ENCODE peak calls at places on chromosomes 7 and 10, in seven cellular contexts. Y is Panc1, N is heart left ventricle, U is upper lobe of right lung, O is neural crest cell, R is MM.1S, B is osteocyte. I is an unnamed sample.

GRCh38 chr7:105685099-105685609 is 103.9 kb upstream of the EFCAB10 start:
- DNase-seq in Y (no peak), N (no peak), U (no peak), O (no peak), R (no peak), B (no peak), I (no peak)

GRCh38 chr7:43879477-43879876 is 10.2 kb upstream of the MRPS24 start:
- DNase-seq in Y (no peak), N (no peak), U (no peak), O (no peak), R (no peak), B (no peak), I (no peak)

GRCh38 chr10:132496360-132497082 is 41.1 kb upstream of the INPP5A start:
- DNase-seq in Y (no peak), N (no peak), U (no peak), O (no peak), R (no peak), B (no peak), I (no peak)

GRCh38 chr7:154482863-154483262 is 430.7 kb downstream of the DPP6 start:
- DNase-seq in Y (no peak), N (no peak), U (no peak), O (no peak), R (no peak), B (no peak), I (no peak)

GRCh38 chr7:4945949-4946348 is 13.0 kb downstream of the MMD2 start:
- DNase-seq in Y (no peak), N (no peak), U (no peak), O (no peak), R (no peak), B (no peak), I (no peak)

GRCh38 chr7:127347567-127348246 is 44.8 kb downstream of the ZNF800 start:
- DNase-seq in Y (peak), N (peak), U (peak), O (peak), R (peak), B (peak), I (peak)

GRCh38 chr10:70694410-70695179 is 22.3 kb downstream of the ADAMTS14 start:
- DNase-seq in Y (no peak), N (no peak), U (no peak), O (no peak), R (no peak), B (no peak), I (no peak)

GRCh38 chr7:151130741-151131157 is 36.7 kb downstream of the GBX1 start:
- DNase-seq in Y (no peak), N (no peak), U (no peak), O (no peak), R (no peak), B (no peak), I (no peak)

GRCh38 chr10:31320179-31320597 is 1.2 kb downstream of the ZEB1 start:
- DNase-seq in Y (no peak), N (peak), U (peak), O (peak), R (peak), B (peak), I (peak)

GRCh38 chr10:31321396-31321941 is 2.5 kb downstream of the ZEB1 start:
- DNase-seq in Y (no peak), N (no peak), U (no peak), O (no peak), R (peak), B (no peak), I (no peak)

GRCh38 chr10:31318854-31319601 is at the start of gene ZEB1:
- DNase-seq in Y (no peak), N (peak), U (peak), O (peak), R (peak), B (peak), I (peak)

GRCh38 chr10:31319602-31320178 is 674 bp downstream of the ZEB1 start:
- DNase-seq in Y (no peak), N (peak), U (peak), O (no peak), R (no peak), B (no peak), I (peak)

DNA sequence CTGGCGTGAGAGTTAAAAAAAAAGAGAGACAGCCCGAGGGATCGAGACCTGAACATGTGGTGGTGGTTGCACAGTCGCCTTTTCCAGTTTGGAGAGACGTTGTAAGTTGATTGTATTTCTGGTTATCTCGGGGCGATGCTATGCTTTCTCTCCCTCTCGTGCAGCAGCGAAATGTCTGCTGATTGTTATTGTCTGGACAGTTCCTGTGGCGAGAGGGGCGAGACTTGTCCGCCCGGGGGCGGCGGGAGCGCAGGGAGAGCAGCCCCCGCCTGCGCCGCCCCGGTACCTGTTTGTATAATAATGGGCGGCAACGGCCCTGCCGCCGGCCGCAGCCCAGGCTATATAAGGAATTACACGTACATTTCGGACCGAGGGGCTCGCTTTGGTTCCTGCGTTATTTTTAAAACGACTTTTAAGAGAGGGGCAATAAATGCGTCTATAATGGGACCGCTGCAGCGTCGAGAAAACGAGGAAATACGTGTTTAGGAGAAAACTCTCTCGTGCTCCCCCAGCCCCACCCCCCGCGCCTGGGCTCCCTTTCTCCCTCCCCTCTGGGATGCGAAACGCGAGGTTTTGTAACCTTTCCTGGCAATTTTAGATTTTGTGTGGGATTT is 1.7 kb downstream of the ZEB1 start:
- DNase-seq in Y (no peak), N (peak), U (no peak), O (no peak), R (peak), B (no peak), I (peak)
- TF ChIP-seq CTCF in Y (no peak), N (no peak), U (no peak), O (peak), R (peak), B (peak), I (no peak)

DNA sequence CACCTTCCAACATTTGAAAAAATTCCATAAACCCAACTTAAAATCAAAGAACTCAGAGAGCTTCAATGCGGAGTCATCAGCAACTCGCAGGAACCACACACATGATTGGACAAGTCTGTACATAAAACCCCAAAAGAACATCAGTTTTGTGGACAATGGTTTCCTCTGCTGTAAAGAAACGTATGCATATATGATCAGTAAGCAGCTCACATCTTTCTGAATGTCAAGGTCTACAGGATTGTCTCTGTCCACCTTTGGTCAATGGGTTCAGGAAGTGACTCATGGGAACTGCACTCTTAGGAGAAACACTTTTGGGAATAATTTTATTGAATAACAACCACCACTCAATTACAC is 27.1 kb upstream of the AFAP1L2 start:
- DNase-seq in Y (no peak), N (no peak), U (no peak), O (no peak), R (no peak), B (no peak), I (no peak)
- TF ChIP-seq CTCF in Y (no peak), N (no peak), U (no peak), O (no peak), R (no peak), B (no peak), I (no peak)

GRCh38 chr7:90856317-90857072 is 260.4 kb downstream of the CDK14 start:
- DNase-seq in Y (no peak), N (no peak), U (no peak), O (no peak), R (no peak), B (no peak), I (no peak)
- TF ChIP-seq CTCF in Y (no peak), N (no peak), U (no peak), O (no peak), R (no peak), B (no peak), I (no peak)

GRCh38 chr10:127322286-127322685 is 125.9 kb upstream of the INSYN2A start:
- DNase-seq in Y (no peak), N (no peak), U (no peak), O (no peak), R (no peak), B (no peak), I (no peak)

GRCh38 chr10:127319691-127320090 is 123.3 kb upstream of the INSYN2A start:
- DNase-seq in Y (no peak), N (no peak), U (no peak), O (no peak), R (no peak), B (no peak), I (no peak)

GRCh38 chr10:127320176-127320575 is 123.8 kb upstream of the INSYN2A start:
- DNase-seq in Y (no peak), N (no peak), U (no peak), O (no peak), R (no peak), B (no peak), I (no peak)

GRCh38 chr10:127325506-127325905 is 129.1 kb upstream of the INSYN2A start:
- DNase-seq in Y (no peak), N (no peak), U (no peak), O (no peak), R (no peak), B (no peak), I (no peak)
- TF ChIP-seq CTCF in Y (no peak), N (no peak), U (no peak), O (no peak), R (no peak), B (no peak), I (no peak)

DNA sequence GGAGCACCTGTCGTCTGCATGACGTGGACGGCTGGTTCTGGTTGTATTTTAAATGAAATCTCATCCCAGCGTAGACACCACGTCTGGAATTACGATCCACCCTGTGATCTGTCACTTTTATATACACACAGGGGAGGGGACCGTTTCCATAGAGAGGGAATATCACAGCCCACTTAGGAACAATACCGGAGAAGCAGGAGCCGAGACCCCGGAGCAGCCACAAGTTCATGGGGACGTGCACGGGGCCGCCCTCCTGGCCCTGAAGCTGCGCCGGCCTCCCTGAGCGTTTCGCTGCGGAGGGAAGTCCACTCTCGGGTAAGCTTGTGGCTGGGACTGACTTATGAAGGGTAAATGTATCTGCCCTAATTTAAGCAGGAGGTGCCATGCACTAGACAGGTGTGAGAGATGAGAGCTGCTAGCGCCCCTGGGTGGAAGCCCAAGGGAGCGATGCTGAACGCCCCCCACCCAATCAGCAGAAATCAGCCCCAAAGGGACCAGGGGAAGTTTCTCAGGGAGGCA is at the start of gene UCN3:
- DNase-seq in Y (no peak), N (no peak), U (no peak), O (no peak), R (no peak), B (no peak), I (no peak)
- TF ChIP-seq CTCF in Y (no peak), N (no peak), U (no peak), O (no peak), R (no peak), B (no peak), I (no peak)